ENCODE peak calls at places on chromosomes 11 and 22, in eight cellular contexts. U, P, D, L, K, Y, X and C are unnamed samples.

GRCh38 chr11:2778630-2779498 is 79.1 kb upstream of the KCNQ1OT1 start:
- DNase-seq in U (no peak), P (peak; percentile 9), D (peak; percentile 5), L (peak; percentile 22), K (peak; percentile 89), Y (no peak), X (no peak), C (no peak)

GRCh38 chr22:39454385-39454871 is 2.4 kb upstream of the MGAT3 start:
- DNase-seq in U (no peak), P (no peak), D (no peak), L (no peak), K (peak; percentile 33), Y (peak; percentile 52), X (no peak), C (no peak)

GRCh38 chr11:57303990-57304579 is 20.7 kb downstream of the TNKS1BP1 start:
- DNase-seq in U (no peak), P (no peak), D (no peak), L (peak; percentile 51), K (no peak), Y (no peak), X (no peak), C (no peak)

GRCh38 chr22:17098379-17098819 is 13.6 kb downstream of the IL17RA start:
- DNase-seq in U (no peak), P (no peak), D (peak; percentile 38), L (no peak), K (peak; percentile 53), Y (no peak), X (no peak), C (no peak)

GRCh38 chr11:116052603-116053537 is 548.7 kb upstream of the CADM1 start:
- DNase-seq in U (no peak), P (no peak), D (no peak), L (no peak), K (no peak), Y (peak; percentile 80), X (no peak), C (no peak)

GRCh38 chr11:65400295-65401072 is 14.0 kb downstream of the FRMD8 start:
- DNase-seq in U (no peak), P (no peak), D (no peak), L (no peak), K (no peak), Y (no peak), X (no peak), C (no peak)

GRCh38 chr22:44676441-44677298 is 25.3 kb upstream of the PRR5 start:
- DNase-seq in U (no peak), P (no peak), D (no peak), L (no peak), K (peak; percentile 62), Y (no peak), X (no peak), C (no peak)

GRCh38 chr22:19361501-19362103 is 69.9 kb downstream of the HIRA start:
- DNase-seq in U (peak; percentile 3), P (no peak), D (no peak), L (no peak), K (no peak), Y (no peak), X (no peak), C (peak; percentile 82)

GRCh38 chr11:15101072-15101701 is 13.5 kb upstream of the INSC start:
- DNase-seq in U (peak; percentile 81), P (peak; percentile 77), D (peak; percentile 26), L (peak; percentile 81), K (peak; percentile 78), Y (peak; percentile 81), X (no peak), C (no peak)

GRCh38 chr11:45872513-45873356 is 12.7 kb upstream of the MAPK8IP1 start:
- DNase-seq in U (peak; percentile 89), P (peak; percentile 87), D (no peak), L (peak; percentile 79), K (peak; percentile 89), Y (peak; percentile 89), X (no peak), C (no peak)

GRCh38 chr11:82864268-82864667 is 36.0 kb downstream of the PRCP start:
- DNase-seq in U (peak; percentile 36), P (peak; percentile 55), D (no peak), L (peak; percentile 71), K (peak; percentile 87), Y (peak; percentile 67), X (no peak), C (peak; percentile 63)

GRCh38 chr22:44752285-44753188 is at the start of gene ARHGAP8:
- DNase-seq in U (peak; percentile 71), P (peak; percentile 69), D (no peak), L (no peak), K (no peak), Y (peak; percentile 38), X (no peak), C (no peak)

GRCh38 chr22:34966980-34967379 is 99.0 kb upstream of the ISX start:
- DNase-seq in U (no peak), P (no peak), D (no peak), L (no peak), K (no peak), Y (no peak), X (no peak), C (peak; percentile 22)

GRCh38 chr11:17853280-17853679 is 118.7 kb downstream of the KCNC1 start:
- DNase-seq in U (no peak), P (no peak), D (no peak), L (no peak), K (no peak), Y (no peak), X (no peak), C (no peak)

GRCh38 chr11:94304559-94304958 is at the start of gene IZUMO1R:
- DNase-seq in U (no peak), P (no peak), D (no peak), L (no peak), K (no peak), Y (no peak), X (no peak), C (no peak)

GRCh38 chr11:66478823-66479740 is 1.2 kb upstream of the DPP3 start:
- DNase-seq in U (no peak), P (peak; percentile 65), D (no peak), L (peak; percentile 28), K (peak; percentile 40), Y (peak; percentile 60), X (no peak), C (peak; percentile 4)

GRCh38 chr22:21939392-21940319 is 13.0 kb downstream of the PPM1F start:
- DNase-seq in U (no peak), P (no peak), D (no peak), L (peak; percentile 58), K (no peak), Y (no peak), X (no peak), C (no peak)

GRCh38 chr22:38481871-38482332 is 14.0 kb downstream of the KDELR3 start:
- DNase-seq in U (no peak), P (no peak), D (no peak), L (no peak), K (no peak), Y (no peak), X (no peak), C (no peak)

GRCh38 chr11:39374963-39375698 is 2084.3 kb downstream of the LRRC4C start:
- DNase-seq in U (peak; percentile 8), P (no peak), D (no peak), L (peak; percentile 5), K (peak; percentile 1), Y (peak; percentile 49), X (no peak), C (no peak)

GRCh38 chr22:37381489-37381888 is 45.8 kb downstream of the ELFN2 start:
- DNase-seq in U (no peak), P (no peak), D (no peak), L (no peak), K (no peak), Y (no peak), X (no peak), C (peak; percentile 16)